ENCODE peak calls at places on chromosome 7, in five cellular contexts. C, Q, P, G and K are unnamed samples.

GRCh38 chr7:10940748-10941358 is 32.8 kb upstream of the PHF14 start:
- DNase-seq in C (peak; percentile 9), Q (peak; percentile 8), P (no peak), G (no peak), K (no peak)

GRCh38 chr7:5284304-5285281 is 1.9 kb downstream of the SLC29A4 start:
- DNase-seq in C (no peak), Q (peak; percentile 46), P (no peak), G (no peak), K (no peak)

GRCh38 chr7:121062684-121063279 is 74.3 kb downstream of the CPED1 start:
- DNase-seq in C (no peak), Q (no peak), P (no peak), G (no peak), K (no peak)

GRCh38 chr7:100539436-100540006 is 518 bp downstream of the AGFG2 start:
- DNase-seq in C (no peak), Q (no peak), P (no peak), G (no peak), K (no peak)

GRCh38 chr7:127404282-127405049 is 12.0 kb upstream of the ZNF800 start:
- DNase-seq in C (no peak), Q (no peak), P (no peak), G (no peak), K (no peak)

GRCh38 chr7:43869898-43870240 is 552 bp upstream of the MRPS24 start:
- DNase-seq in C (peak; percentile 86), Q (peak; percentile 42), P (no peak), G (no peak), K (no peak)

GRCh38 chr7:40704172-40704571 is 569.4 kb downstream of the SUGCT start:
- DNase-seq in C (no peak), Q (no peak), P (no peak), G (no peak), K (no peak)

GRCh38 chr7:141072548-141073172 is 1.2 kb upstream of the TMEM178B start:
- DNase-seq in C (peak; percentile 38), Q (peak; percentile 34), P (no peak), G (no peak), K (no peak)

GRCh38 chr7:115707236-115707635 is 323.3 kb downstream of the TFEC start:
- DNase-seq in C (peak; percentile 6), Q (no peak), P (no peak), G (no peak), K (peak; percentile 97)

GRCh38 chr7:131027287-131027773 is 293.3 kb upstream of the KLF14 start:
- DNase-seq in C (no peak), Q (peak; percentile 59), P (no peak), G (no peak), K (no peak)